ENCODE peak calls at places on chromosomes 11 and 22, in seven cellular contexts. L is OCI-LY7; H is fibroblast of the aortic adventitia; A is IMR-90; E is right lobe of liver; G is pancreas; M is naive thymus-derived CD4-positive, alpha-beta T cell. Q is an unnamed sample.

GRCh38 chr22:27094633-27095308 is 437.4 kb downstream of the MIAT start:
- DNase-seq in M (no peak), H (peak), E (no peak), G (no peak), L (no peak), A (peak), Q (peak)

GRCh38 chr11:47413351-47413750 is 5.0 kb downstream of the SLC39A13 start:
- DNase-seq in L (no peak), M (no peak), A (no peak), H (no peak), E (no peak), G (no peak), Q (no peak)

GRCh38 chr11:132033051-132033450 is 662.6 kb downstream of the NTM start:
- DNase-seq in E (no peak), A (peak), H (peak), G (no peak), M (no peak), L (no peak), Q (no peak)

GRCh38 chr22:29302681-29303465 is 3.6 kb upstream of the GAS2L1 start:
- DNase-seq in A (no peak), M (no peak), E (peak), H (no peak), L (no peak), G (peak), Q (no peak)

GRCh38 chr11:85685131-85685819 is 720 bp downstream of the CCDC89 start:
- DNase-seq in L (no peak), M (no peak), A (peak), G (no peak), E (no peak), H (peak), Q (no peak)

GRCh38 chr22:36323855-36324331 is 63.9 kb downstream of the MYH9 start:
- DNase-seq in G (no peak), E (no peak), A (no peak), M (no peak), L (no peak), H (peak), Q (peak)

GRCh38 chr11:32494629-32495028 is 59.3 kb upstream of the WT1 start:
- DNase-seq in H (peak), A (no peak), M (no peak), L (no peak), G (no peak), E (no peak), Q (no peak)

GRCh38 chr11:46553746-46554204 is 40.0 kb downstream of the AMBRA1 start:
- DNase-seq in A (no peak), G (no peak), E (no peak), H (no peak), L (no peak), M (no peak), Q (no peak)

GRCh38 chr11:3123761-3124733 is 41.1 kb downstream of the OSBPL5 start:
- DNase-seq in M (no peak), H (peak), L (no peak), G (no peak), A (peak), E (peak), Q (peak)

GRCh38 chr22:27711756-27712155 is 89.8 kb downstream of the MN1 start:
- DNase-seq in G (no peak), M (no peak), H (no peak), A (no peak), E (no peak), L (no peak), Q (no peak)

GRCh38 chr22:21726650-21727049 is 8.9 kb downstream of the YPEL1 start:
- DNase-seq in H (no peak), A (no peak), E (no peak), L (peak), G (no peak), M (no peak), Q (no peak)

GRCh38 chr11:86150826-86151187 is 81.9 kb upstream of the PICALM start:
- DNase-seq in A (no peak), L (no peak), E (no peak), G (no peak), M (no peak), H (peak), Q (peak)

GRCh38 chr22:39223091-39223710 is 21.6 kb downstream of the PDGFB start:
- DNase-seq in H (no peak), G (no peak), A (no peak), M (peak), L (no peak), E (peak), Q (no peak)

GRCh38 chr22:22060200-22061084 is 77.9 kb upstream of the TOP3B start:
- DNase-seq in L (peak), A (peak), E (peak), H (peak), G (no peak), M (peak), Q (peak)

GRCh38 chr22:37640591-37641250 is 1.3 kb downstream of the SH3BP1 start:
- DNase-seq in E (no peak), M (peak), H (no peak), A (no peak), L (no peak), G (no peak), Q (no peak)

GRCh38 chr22:48744283-48744641 is 1083.4 kb downstream of the BRD1 start:
- DNase-seq in L (no peak), G (no peak), H (no peak), M (no peak), E (peak), A (no peak), Q (no peak)

GRCh38 chr11:131924446-131925240 is 554.2 kb downstream of the NTM start:
- DNase-seq in M (no peak), G (peak), L (no peak), H (peak), E (no peak), A (peak), Q (peak)

GRCh38 chr11:67290801-67291200 is 1.7 kb downstream of the ANKRD13D start:
- DNase-seq in E (peak), G (no peak), A (no peak), L (no peak), H (peak), M (no peak), Q (peak)

GRCh38 chr11:69154211-69154913 is 1.4 kb upstream of the SMIM38 start:
- DNase-seq in A (no peak), E (no peak), M (no peak), L (no peak), G (no peak), H (no peak), Q (no peak)

GRCh38 chr11:78019808-78020207 is 3.3 kb downstream of the KCTD14 start:
- DNase-seq in A (peak), M (no peak), G (no peak), L (no peak), H (no peak), E (no peak), Q (peak)

GRCh38 chr11:47033439-47033838 is 96.9 kb downstream of the CSTPP1 start:
- DNase-seq in L (no peak), H (no peak), A (no peak), M (no peak), E (no peak), G (no peak), Q (no peak)

GRCh38 chr11:129457321-129457720 is 81.7 kb downstream of the BARX2 start:
- DNase-seq in G (no peak), L (no peak), M (no peak), H (no peak), A (no peak), E (no peak), Q (no peak)

GRCh38 chr22:24427500-24428164 is at the start of gene ADORA2A:
- DNase-seq in L (peak), A (no peak), G (no peak), H (no peak), M (peak), E (peak), Q (no peak)

GRCh38 chr11:105935791-105936190 is 86.2 kb downstream of the MSANTD4 start:
- DNase-seq in G (no peak), E (no peak), L (no peak), A (peak), M (no peak), H (no peak), Q (peak)

GRCh38 chr11:111047376-111047775 is 198.1 kb upstream of the POU2AF2 start:
- DNase-seq in A (peak), M (no peak), G (no peak), L (no peak), E (no peak), H (no peak), Q (no peak)

GRCh38 chr22:30425616-30426394 is at the start of gene MTFP1:
- DNase-seq in G (peak), E (peak), M (peak), H (peak), L (peak), A (peak), Q (peak)

GRCh38 chr11:19842505-19842904 is 129.9 kb downstream of the NAV2 start:
- DNase-seq in G (no peak), A (no peak), E (no peak), L (no peak), H (no peak), M (no peak), Q (no peak)

GRCh38 chr11:1500466-1501420 is 14.2 kb upstream of the MOB2 start:
- DNase-seq in M (no peak), H (no peak), E (peak), G (no peak), L (no peak), A (no peak), Q (no peak)

GRCh38 chr11:117449111-117449693 is 121.5 kb downstream of the CEP164 start:
- DNase-seq in M (no peak), L (no peak), G (no peak), E (no peak), H (no peak), A (no peak), Q (no peak)

GRCh38 chr11:122170815-122171475 is 54.9 kb upstream of the BLID start:
- DNase-seq in H (peak), G (no peak), M (no peak), A (peak), L (no peak), E (no peak), Q (peak)

GRCh38 chr22:33111491-33111890 is 53.3 kb upstream of the SYN3 start:
- DNase-seq in M (no peak), H (no peak), A (no peak), L (peak), G (no peak), E (no peak), Q (no peak)

GRCh38 chr11:12094872-12095800 is 15.3 kb upstream of the MICAL2 start:
- DNase-seq in L (no peak), H (no peak), A (no peak), G (no peak), M (no peak), E (no peak), Q (no peak)

GRCh38 chr22:38317237-38317994 is at the start of gene CSNK1E:
- DNase-seq in L (peak), M (peak), E (peak), G (peak), H (peak), A (peak), Q (peak)

GRCh38 chr11:126101241-126101929 is 38.7 kb upstream of the CDON start:
- DNase-seq in A (no peak), E (no peak), H (peak), M (no peak), G (no peak), L (no peak), Q (no peak)

GRCh38 chr11:1555713-1556153 is 16.3 kb downstream of the DUSP8 start:
- DNase-seq in L (no peak), M (no peak), A (no peak), E (no peak), G (no peak), H (no peak), Q (no peak)

GRCh38 chr22:50276143-50276542 is 6.0 kb upstream of the MAPK11 start:
- DNase-seq in M (peak), H (peak), G (peak), L (peak), A (peak), E (peak), Q (peak)

GRCh38 chr11:31421840-31422239 is 52.2 kb downstream of the DNAJC24 start:
- DNase-seq in H (no peak), G (no peak), E (no peak), L (no peak), A (no peak), M (no peak), Q (no peak)

GRCh38 chr11:116833816-116834534 is 3.4 kb downstream of the APOA1 start:
- DNase-seq in H (no peak), M (no peak), L (no peak), G (no peak), E (peak), A (no peak), Q (no peak)

GRCh38 chr11:61787928-61788491 is 4.4 kb downstream of the TMEM258 start:
- DNase-seq in G (peak), M (no peak), H (peak), L (peak), A (peak), E (no peak), Q (peak)

GRCh38 chr11:65479184-65480145 is 19.4 kb upstream of the MALAT1 start:
- DNase-seq in A (peak), G (peak), H (peak), L (no peak), M (no peak), E (peak), Q (peak)

DNA sequence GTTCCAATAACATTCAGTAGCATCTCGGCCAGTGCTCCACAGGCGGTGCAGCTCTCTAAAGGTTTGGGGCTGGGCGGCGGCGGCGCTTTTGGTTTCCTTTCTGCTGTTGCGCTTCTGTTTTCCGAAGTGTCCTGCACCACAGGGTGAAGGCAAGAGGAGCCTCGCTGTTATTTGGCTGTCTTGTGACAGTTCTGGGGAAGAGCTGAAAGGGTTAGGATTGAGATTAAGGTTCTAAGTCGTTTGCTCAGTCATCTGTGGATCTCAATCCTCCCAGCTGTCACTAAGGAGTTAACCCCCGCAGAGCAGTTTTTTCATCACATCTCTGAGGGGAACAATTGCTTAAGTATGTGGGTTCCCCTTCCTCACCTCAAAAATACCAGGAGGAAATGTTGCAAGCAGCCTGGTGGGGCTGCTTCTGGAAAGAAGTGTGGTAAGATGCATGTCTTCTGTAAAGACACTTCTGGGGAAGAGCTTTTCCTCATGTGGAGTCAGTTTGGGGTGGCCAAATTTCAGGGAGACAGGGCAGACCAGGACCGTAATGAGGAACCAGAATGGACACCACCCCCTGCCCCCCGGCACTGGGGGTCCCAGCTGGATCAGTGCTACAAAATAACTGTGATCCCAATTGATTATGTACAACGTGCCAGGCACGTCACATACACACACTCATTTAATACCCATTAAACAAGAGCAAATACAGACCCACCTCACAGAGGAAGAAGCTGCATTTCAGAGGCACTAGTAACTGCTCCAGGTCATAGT is 14.2 kb downstream of the TMEM121B start:
- DNase-seq in H (no peak), L (no peak), E (no peak), A (no peak), G (no peak), M (no peak), Q (no peak)
- H3K4me3 ChIP-seq in H (no peak), L (no peak), E (no peak), A (no peak), G (no peak), M (peak), Q (no peak)

GRCh38 chr22:47154621-47155081 is 392.2 kb downstream of the TBC1D22A start:
- DNase-seq in G (peak), L (no peak), A (peak), H (peak), M (no peak), E (no peak), Q (peak)

GRCh38 chr22:47155131-47155885 is 392.9 kb downstream of the TBC1D22A start:
- DNase-seq in M (no peak), E (no peak), H (no peak), A (no peak), G (no peak), L (no peak), Q (no peak)

GRCh38 chr22:47152938-47153337 is 390.5 kb downstream of the TBC1D22A start:
- DNase-seq in G (no peak), M (no peak), E (no peak), L (no peak), A (peak), H (peak), Q (no peak)

GRCh38 chr22:47152236-47152635 is 389.8 kb downstream of the TBC1D22A start:
- DNase-seq in L (no peak), M (no peak), A (no peak), H (no peak), E (no peak), G (no peak), Q (no peak)

GRCh38 chr22:47153854-47154542 is 391.5 kb downstream of the TBC1D22A start:
- DNase-seq in M (no peak), L (no peak), A (peak), G (no peak), E (no peak), H (no peak), Q (no peak)
- H3K4me3 ChIP-seq in M (no peak), L (no peak), A (no peak), G (peak), E (no peak), H (peak), Q (no peak)

GRCh38 chr22:46087336-46087690 is 63.0 kb upstream of the PPARA start:
- DNase-seq in L (no peak), E (no peak), A (no peak), M (no peak), G (no peak), H (no peak), Q (no peak)

GRCh38 chr22:46084943-46085830 is 65.1 kb upstream of the PPARA start:
- DNase-seq in A (no peak), M (no peak), H (peak), G (peak), L (no peak), E (peak), Q (peak)

GRCh38 chr22:46086577-46087335 is 63.6 kb upstream of the PPARA start:
- DNase-seq in M (no peak), H (peak), E (peak), L (no peak), A (peak), G (peak), Q (no peak)

GRCh38 chr22:46084376-46084775 is 66.0 kb upstream of the PPARA start:
- DNase-seq in L (no peak), H (no peak), M (no peak), E (peak), A (no peak), G (no peak), Q (no peak)

DNA sequence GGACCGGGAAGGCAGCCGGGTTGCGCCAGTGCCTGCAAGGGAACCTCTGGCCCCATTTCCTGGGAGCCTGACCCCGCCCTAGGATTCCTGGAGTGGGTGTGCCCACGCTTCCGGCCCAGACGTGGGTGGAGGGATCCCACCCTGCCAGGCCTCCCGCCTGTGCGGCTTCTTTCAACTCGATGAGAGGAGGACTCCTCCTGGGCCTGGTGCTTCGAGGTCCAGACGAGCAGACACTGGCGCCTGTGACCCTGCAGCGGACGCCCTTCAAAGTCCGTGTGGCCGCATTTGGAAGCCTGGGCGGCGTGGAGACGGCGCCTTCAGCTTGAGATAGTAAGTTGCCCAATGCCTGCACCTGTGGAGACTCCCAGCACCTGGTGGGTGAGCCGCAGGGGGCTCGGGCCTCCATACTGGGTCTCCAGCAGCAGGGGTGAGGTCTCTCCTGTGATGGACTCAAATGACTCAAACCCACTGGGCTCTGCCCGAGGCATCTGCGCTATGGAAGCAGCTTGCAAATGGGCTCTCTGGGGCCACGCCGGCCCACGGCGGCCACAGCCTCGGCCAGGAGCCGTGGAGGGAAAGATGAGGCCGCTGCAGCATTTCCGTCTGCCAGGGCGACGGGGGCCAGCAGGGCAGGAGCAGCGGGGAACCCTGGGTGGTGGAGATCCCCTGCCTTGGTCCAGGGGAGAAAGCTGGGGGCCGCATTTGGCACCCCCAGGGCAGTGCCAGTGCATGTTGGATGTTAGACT is 64.3 kb upstream of the PPARA start:
- DNase-seq in E (peak), H (peak), L (no peak), A (no peak), G (peak), M (no peak), Q (no peak)
- H3K4me3 ChIP-seq in E (no peak), H (peak), L (no peak), A (no peak), G (peak), M (no peak), Q (peak)

GRCh38 chr11:45337583-45338360 is 51.6 kb upstream of the SYT13 start:
- DNase-seq in E (no peak), G (no peak), H (no peak), M (no peak), A (no peak), L (no peak), Q (no peak)

GRCh38 chr11:45336136-45336535 is 50.0 kb upstream of the SYT13 start:
- DNase-seq in H (no peak), E (no peak), A (no peak), G (no peak), L (peak), M (no peak), Q (no peak)

GRCh38 chr11:45339754-45340519 is 53.8 kb upstream of the SYT13 start:
- DNase-seq in H (peak), E (peak), G (peak), A (peak), M (peak), L (peak), Q (peak)

GRCh38 chr11:45343988-45344387 is 57.8 kb upstream of the SYT13 start:
- DNase-seq in A (no peak), M (no peak), G (no peak), L (no peak), H (no peak), E (no peak), Q (no peak)

GRCh38 chr11:45341379-45341778 is 55.2 kb upstream of the SYT13 start:
- DNase-seq in E (no peak), M (no peak), A (no peak), L (no peak), G (no peak), H (no peak), Q (no peak)
- H3K4me3 ChIP-seq in E (no peak), M (no peak), A (no peak), L (no peak), G (no peak), H (no peak), Q (no peak)

GRCh38 chr11:72720806-72721205 is 31.4 kb downstream of the ARAP1 start:
- DNase-seq in M (no peak), E (no peak), L (no peak), G (no peak), A (no peak), H (no peak), Q (no peak)
- H3K4me3 ChIP-seq in M (peak), E (peak), L (peak), G (peak), A (peak), H (peak), Q (peak)

Q was measured in astrocyte of the spinal cord.